ENCODE peak calls at places on chromosomes 7 and 10, in seven cellular contexts. V is Calu3; J is osteocyte; D is CD4-positive, alpha-beta T cell; L is PC-3; U is epithelial cell of proximal tubule; W is kidney epithelial cell. B is an unnamed sample.

GRCh38 chr10:97270523-97271154 is 21.8 kb downstream of the ARHGAP19 start:
- DNase-seq in V (no peak), J (no peak), D (no peak), L (no peak), U (no peak), W (no peak), B (peak; percentile 14)

GRCh38 chr10:114715171-114715670 is 57.1 kb upstream of the ABLIM1 start:
- DNase-seq in V (no peak), J (no peak), D (no peak), L (peak; percentile 57), U (no peak), W (no peak), B (no peak)

GRCh38 chr10:58239561-58240169 is 28.0 kb downstream of the IPMK start:
- DNase-seq in V (no peak), J (no peak), D (no peak), L (peak; percentile 46), U (no peak), W (no peak), B (no peak)

GRCh38 chr10:103465411-103466179 is 6.9 kb upstream of the CALHM1 start:
- DNase-seq in V (no peak), J (no peak), D (no peak), L (peak; percentile 21), U (no peak), W (no peak), B (no peak)

GRCh38 chr7:83547526-83547925 is 101.4 kb downstream of the SEMA3E start:
- DNase-seq in V (peak; percentile 74), J (no peak), D (no peak), L (peak; percentile 95), U (no peak), W (peak; percentile 50), B (no peak)

GRCh38 chr7:51040777-51041176 is 258.1 kb upstream of the GRB10 start:
- DNase-seq in V (no peak), J (no peak), D (no peak), L (no peak), U (no peak), W (no peak), B (no peak)

GRCh38 chr10:3805227-3805790 is 20.3 kb upstream of the KLF6 start:
- DNase-seq in V (no peak), J (no peak), D (peak; percentile 29), L (peak; percentile 75), U (peak; percentile 94), W (no peak), B (no peak)

GRCh38 chr10:86730227-86730626 is 26.2 kb upstream of the BMPR1A start:
- DNase-seq in V (no peak), J (no peak), D (no peak), L (no peak), U (no peak), W (no peak), B (no peak)

GRCh38 chr7:50303082-50303893 is 1.2 kb upstream of the IKZF1 start:
- DNase-seq in V (no peak), J (no peak), D (no peak), L (no peak), U (no peak), W (no peak), B (no peak)

GRCh38 chr10:84138478-84139125 is 707 bp upstream of the GHITM start:
- DNase-seq in V (peak; percentile 12), J (no peak), D (peak; percentile 23), L (no peak), U (no peak), W (no peak), B (no peak)

GRCh38 chr10:115606081-115606480 is 512.9 kb downstream of the ATRNL1 start:
- DNase-seq in V (no peak), J (no peak), D (no peak), L (no peak), U (no peak), W (no peak), B (no peak)

GRCh38 chr10:90470971-90471370 is 386.9 kb downstream of the HTR7 start:
- DNase-seq in V (no peak), J (no peak), D (no peak), L (no peak), U (no peak), W (no peak), B (no peak)

GRCh38 chr10:63175534-63175933 is 42.4 kb downstream of the NRBF2 start:
- DNase-seq in V (no peak), J (no peak), D (no peak), L (no peak), U (no peak), W (no peak), B (no peak)

GRCh38 chr10:101993836-101994235 is 62.1 kb downstream of the ARMH3 start:
- DNase-seq in V (no peak), J (no peak), D (no peak), L (no peak), U (no peak), W (no peak), B (no peak)

GRCh38 chr7:91126762-91127161 is 137.5 kb upstream of the FZD1 start:
- DNase-seq in V (no peak), J (no peak), D (no peak), L (no peak), U (no peak), W (no peak), B (no peak)

GRCh38 chr7:136405931-136406777 is 429.0 kb upstream of the MTPN start:
- DNase-seq in V (peak; percentile 46), J (no peak), D (no peak), L (peak; percentile 60), U (peak; percentile 18), W (peak; percentile 18), B (peak; percentile 51)

GRCh38 chr10:99944860-99945259 is 64.9 kb downstream of the DNMBP start:
- DNase-seq in V (no peak), J (no peak), D (no peak), L (no peak), U (no peak), W (no peak), B (no peak)

GRCh38 chr7:115146148-115146547 is 224.3 kb downstream of the MDFIC start:
- DNase-seq in V (peak; percentile 53), J (no peak), D (no peak), L (peak; percentile 95), U (no peak), W (peak; percentile 5), B (no peak)

GRCh38 chr7:36607741-36608140 is 116.6 kb downstream of the AOAH start:
- DNase-seq in V (no peak), J (no peak), D (no peak), L (no peak), U (no peak), W (no peak), B (no peak)

GRCh38 chr10:83647519-83647918 is 491.8 kb upstream of the GHITM start:
- DNase-seq in V (no peak), J (no peak), D (no peak), L (no peak), U (no peak), W (no peak), B (no peak)

GRCh38 chr10:76251773-76252617 is 820.6 kb downstream of the LRMDA start:
- DNase-seq in V (no peak), J (no peak), D (no peak), L (no peak), U (no peak), W (peak; percentile 12), B (no peak)

GRCh38 chr10:46220187-46220586 is 66.6 kb upstream of the ANTXRL start:
- DNase-seq in V (no peak), J (no peak), D (no peak), L (no peak), U (no peak), W (no peak), B (no peak)

GRCh38 chr10:46223064-46223480 is 63.7 kb upstream of the ANTXRL start:
- DNase-seq in V (peak; percentile 44), J (no peak), D (no peak), L (no peak), U (no peak), W (no peak), B (no peak)

GRCh38 chr10:46218921-46219320 is 67.9 kb upstream of the ANTXRL start:
- DNase-seq in V (no peak), J (no peak), D (no peak), L (no peak), U (no peak), W (no peak), B (no peak)

GRCh38 chr10:46222364-46222935 is 64.3 kb upstream of the ANTXRL start:
- DNase-seq in V (no peak), J (no peak), D (no peak), L (no peak), U (no peak), W (no peak), B (no peak)

DNA sequence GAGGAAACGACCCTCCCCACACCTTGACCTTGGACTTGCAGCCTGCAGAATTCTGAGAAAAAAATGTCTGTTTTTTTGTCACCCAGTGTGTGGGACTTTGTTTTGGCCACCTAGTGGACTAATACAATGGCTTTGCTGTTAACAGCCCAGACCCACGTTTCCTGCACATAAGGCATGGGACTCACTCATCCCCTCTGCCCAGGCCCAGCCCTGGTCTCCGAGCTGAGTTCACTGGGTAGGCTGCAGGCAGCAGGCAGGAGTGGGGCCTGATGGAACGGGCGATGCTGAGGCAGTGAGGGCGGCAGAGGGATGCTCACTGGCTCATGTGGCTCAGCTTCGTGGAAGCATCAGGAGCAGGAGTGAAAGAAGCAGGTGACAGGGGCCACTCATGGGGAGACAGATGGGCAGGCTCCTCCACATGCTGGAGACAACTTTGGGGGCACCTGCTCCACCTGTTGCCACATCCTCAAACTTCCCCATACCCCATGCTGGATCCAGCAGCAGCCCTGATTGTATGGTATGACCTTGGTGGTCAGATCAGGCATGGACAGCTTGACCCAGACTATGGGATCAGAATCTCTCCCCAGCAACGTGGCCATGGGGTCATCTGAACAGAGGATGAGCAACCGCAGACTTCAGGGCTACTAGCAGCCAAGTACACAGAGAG is 65.8 kb upstream of the ANTXRL start:
- DNase-seq in V (peak; percentile 32), J (no peak), D (no peak), L (no peak), U (no peak), W (no peak), B (no peak)
- TF ChIP-seq CTCF in V (peak; percentile 70), J (peak; percentile 18), D (no peak), L (peak; percentile 40), U (peak; percentile 26), W (no peak), B (peak; percentile 63)

GRCh38 chr7:130649004-130649790 is 19.4 kb downstream of the COPG2 start:
- DNase-seq in V (no peak), J (no peak), D (no peak), L (no peak), U (no peak), W (no peak), B (no peak)

GRCh38 chr7:130650616-130651015 is 17.9 kb downstream of the COPG2 start:
- DNase-seq in V (no peak), J (no peak), D (no peak), L (no peak), U (no peak), W (no peak), B (no peak)

GRCh38 chr7:130648580-130648979 is 20.0 kb downstream of the COPG2 start:
- DNase-seq in V (no peak), J (no peak), D (no peak), L (no peak), U (no peak), W (no peak), B (no peak)
- TF ChIP-seq CTCF in V (no peak), J (no peak), D (no peak), L (no peak), U (no peak), W (no peak), B (no peak)

GRCh38 chr10:35218339-35218955 is 91.8 kb downstream of the CREM start:
- DNase-seq in V (peak; percentile 73), J (peak; percentile 91), D (peak; percentile 80), L (peak; percentile 100), U (no peak), W (no peak), B (peak; percentile 77)
- TF ChIP-seq CTCF in V (no peak), J (peak; percentile 85), D (peak; percentile 94), L (peak; percentile 100), U (peak; percentile 87), W (peak; percentile 73), B (peak; percentile 96)

GRCh38 chr10:93757136-93757535 is 600 bp upstream of the LGI1 start:
- DNase-seq in V (no peak), J (no peak), D (no peak), L (no peak), U (no peak), W (no peak), B (peak; percentile 10)
- TF ChIP-seq CTCF in V (no peak), J (peak; percentile 18), D (no peak), L (no peak), U (peak; percentile 18), W (peak; percentile 40), B (no peak)